ENCODE peak calls at places on chromosomes 6 and 20, in four cellular contexts. A is transverse colon, J is Panc1, T is HepG2. W is an unnamed sample.

GRCh38 chr20:6041808-6042265 is 12.0 kb downstream of the LRRN4 start:
- DNase-seq in A (no peak), J (no peak), T (no peak), W (no peak)

GRCh38 chr6:137086031-137086430 is 41.3 kb upstream of the IL20RA start:
- DNase-seq in A (no peak), J (no peak), T (no peak), W (no peak)

GRCh38 chr6:49522710-49523593 is 23.2 kb downstream of the GLYATL3 start:
- DNase-seq in A (peak; percentile 15), J (no peak), T (peak; percentile 99), W (no peak)

GRCh38 chr6:79724816-79725215 is 93.7 kb downstream of the SH3BGRL2 start:
- DNase-seq in A (no peak), J (no peak), T (no peak), W (no peak)

GRCh38 chr6:133973109-133973971 is 20.3 kb downstream of the TBPL1 start:
- DNase-seq in A (no peak), J (no peak), T (peak; percentile 58), W (no peak)

GRCh38 chr6:3137057-3137777 is 18.7 kb downstream of the BPHL start:
- DNase-seq in A (no peak), J (no peak), T (no peak), W (no peak)

GRCh38 chr6:4370066-4370465 is 234.7 kb upstream of the ECI2 start:
- DNase-seq in A (no peak), J (no peak), T (no peak), W (no peak)

GRCh38 chr20:60968853-60969720 is 283.0 kb upstream of the CDH4 start:
- DNase-seq in A (no peak), J (no peak), T (no peak), W (no peak)

GRCh38 chr20:58864346-58864745 is 11.8 kb downstream of the GNAS start:
- DNase-seq in A (no peak), J (no peak), T (no peak), W (no peak)

GRCh38 chr6:14549871-14550270 is 432.3 kb downstream of the CD83 start:
- DNase-seq in A (no peak), J (no peak), T (no peak), W (no peak)

GRCh38 chr6:148317739-148318138 is 24.9 kb upstream of the SASH1 start:
- DNase-seq in A (no peak), J (no peak), T (no peak), W (no peak)

GRCh38 chr6:161963634-161964244 is 689.9 kb upstream of the AGPAT4 start:
- DNase-seq in A (no peak), J (no peak), T (no peak), W (no peak)

GRCh38 chr20:38227578-38228360 is 32.8 kb downstream of the KIAA1755 start:
- DNase-seq in A (no peak), J (no peak), T (no peak), W (no peak)

GRCh38 chr20:57076202-57076651 is 190.2 kb downstream of the BMP7 start:
- DNase-seq in A (no peak), J (no peak), T (peak; percentile 31), W (no peak)

GRCh38 chr6:112595841-112596240 is 248.7 kb downstream of the RFPL4B start:
- DNase-seq in A (no peak), J (no peak), T (no peak), W (no peak)

GRCh38 chr6:18327621-18328548 is 59.3 kb upstream of the RNF144B start:
- DNase-seq in A (peak; percentile 40), J (no peak), T (no peak), W (peak; percentile 39)

GRCh38 chr20:3420211-3420707 is 12.8 kb upstream of the DNAAF9 start:
- DNase-seq in A (peak; percentile 35), J (no peak), T (no peak), W (no peak)

GRCh38 chr20:19915111-19915798 is 101.9 kb upstream of the NAA20 start:
- DNase-seq in A (no peak), J (no peak), T (no peak), W (no peak)

GRCh38 chr6:34664270-34664971 is 32.1 kb downstream of the ILRUN start:
- DNase-seq in A (no peak), J (no peak), T (peak; percentile 48), W (no peak)

GRCh38 chr6:126110494-126111270 is 124.3 kb downstream of the TRMT11 start:
- DNase-seq in A (no peak), J (no peak), T (no peak), W (no peak)

GRCh38 chr6:15194453-15194852 is 51.4 kb upstream of the JARID2 start:
- DNase-seq in A (no peak), J (no peak), T (no peak), W (no peak)

GRCh38 chr20:6053776-6054688 is at the start of gene LRRN4:
- DNase-seq in A (no peak), J (no peak), T (peak; percentile 34), W (peak; percentile 48)

GRCh38 chr6:36928547-36928918 is 26.0 kb upstream of the PI16 start:
- DNase-seq in A (peak; percentile 40), J (no peak), T (no peak), W (no peak)

GRCh38 chr6:147397306-147397705 is 111.2 kb upstream of the SAMD5 start:
- DNase-seq in A (no peak), J (no peak), T (no peak), W (no peak)

GRCh38 chr20:44745560-44746366 is at the start of gene KCNK15:
- DNase-seq in A (peak; percentile 34), J (no peak), T (no peak), W (peak; percentile 62)

GRCh38 chr6:12436224-12436623 is 146.1 kb downstream of the EDN1 start:
- DNase-seq in A (no peak), J (no peak), T (no peak), W (no peak)

GRCh38 chr6:17600527-17601388 is 656 bp downstream of the FAM8A1 start:
- DNase-seq in A (peak; percentile 47), J (no peak), T (peak; percentile 24), W (peak; percentile 47)

GRCh38 chr20:31565699-31566331 is 39.3 kb upstream of the ID1 start:
- DNase-seq in A (peak; percentile 27), J (no peak), T (no peak), W (no peak)

GRCh38 chr6:15335916-15336315 is 90.0 kb downstream of the JARID2 start:
- DNase-seq in A (no peak), J (no peak), T (no peak), W (no peak)

GRCh38 chr6:143301204-143301603 is 149.3 kb downstream of the ADAT2 start:
- DNase-seq in A (no peak), J (no peak), T (no peak), W (no peak)

GRCh38 chr6:3825331-3825831 is 23.8 kb upstream of the FAM50B start:
- DNase-seq in A (no peak), J (no peak), T (peak; percentile 77), W (peak; percentile 49)

GRCh38 chr6:113073611-113074191 is 726.6 kb downstream of the RFPL4B start:
- DNase-seq in A (no peak), J (no peak), T (no peak), W (no peak)

GRCh38 chr6:101226677-101227135 is 166.8 kb upstream of the GRIK2 start:
- DNase-seq in A (no peak), J (no peak), T (peak; percentile 20), W (no peak)

GRCh38 chr20:54044156-54044555 is 26.2 kb downstream of the BCAS1 start:
- DNase-seq in A (no peak), J (no peak), T (no peak), W (no peak)

GRCh38 chr20:49602370-49603208 is 34.7 kb upstream of the PTGIS start:
- DNase-seq in A (no peak), J (no peak), T (no peak), W (no peak)

GRCh38 chr6:154399097-154399496 is 42.5 kb upstream of the IPCEF1 start:
- DNase-seq in A (no peak), J (no peak), T (no peak), W (no peak)

GRCh38 chr20:4949833-4950178 is 51.5 kb downstream of the SLC23A2 start:
- DNase-seq in A (no peak), J (peak; percentile 33), T (peak; percentile 30), W (no peak)
- TF ChIP-seq POLR2AphosphoS5 in A (no peak), J (no peak), T (no peak), W (no peak)

DNA sequence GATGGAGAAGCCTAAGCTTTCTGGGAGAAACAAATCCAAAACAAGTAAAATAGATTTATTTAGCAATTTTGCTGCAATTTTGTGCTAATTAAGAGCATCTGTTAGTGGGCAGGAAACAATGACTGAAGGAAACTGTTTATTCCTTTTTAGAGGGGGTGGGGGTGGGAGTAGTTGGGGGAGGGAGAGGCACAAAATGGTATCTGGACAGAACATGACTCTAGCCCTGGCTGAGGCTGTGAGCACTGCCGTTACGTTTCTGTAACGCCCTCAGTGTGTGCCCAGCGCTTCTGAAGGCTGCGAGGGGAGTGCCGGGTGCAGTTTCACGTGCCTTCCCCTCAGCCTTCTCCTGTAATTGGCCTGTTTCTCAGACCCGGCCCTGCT is 28.8 kb downstream of the METTL24 start:
- DNase-seq in A (no peak), J (no peak), T (no peak), W (no peak)
- H3K4me3 ChIP-seq in A (peak overlapping the region; percentile 34), J (peak overlapping the region; percentile 19), T (peak overlapping the region; percentile 69), W (peak overlapping the region; percentile 33)

DNA sequence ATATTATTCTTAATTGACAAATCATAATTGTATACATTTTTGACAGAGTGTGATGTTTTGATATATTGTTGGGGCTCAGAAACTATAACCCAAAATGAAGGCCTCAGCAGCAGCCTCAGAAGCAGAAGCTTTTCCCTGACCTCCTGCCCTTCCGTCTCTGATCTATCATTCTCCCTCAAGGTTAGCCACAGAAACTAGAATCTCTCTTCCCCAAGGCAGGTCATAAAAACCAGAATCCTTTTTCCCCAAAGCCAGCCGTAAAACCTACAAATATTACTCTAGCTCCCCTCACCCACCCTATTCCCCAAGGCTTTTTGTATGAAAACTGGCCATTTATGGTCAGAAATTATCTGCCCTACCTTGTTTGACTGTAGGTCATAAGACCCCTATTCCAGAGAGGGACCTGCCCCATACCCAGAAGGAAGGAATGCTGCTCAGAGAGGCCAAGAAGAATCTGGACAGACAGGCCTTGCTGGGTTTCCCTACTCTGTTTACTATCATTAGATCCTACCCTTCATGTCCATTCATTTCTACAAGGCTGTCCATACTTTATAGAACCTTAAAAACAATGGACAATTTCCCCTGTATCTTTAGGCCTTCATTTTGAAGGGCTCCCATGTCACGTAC is 14.5 kb downstream of the OR2B2 start:
- DNase-seq in A (no peak), J (no peak), T (no peak), W (no peak)
- TF ChIP-seq POLR2AphosphoS5 in A (no peak), J (no peak), T (no peak), W (no peak)

GRCh38 chr6:39961178-39961577 is 26.9 kb upstream of the MOCS1 start:
- DNase-seq in A (no peak), J (no peak), T (no peak), W (no peak)

GRCh38 chr6:39962831-39963230 is 28.6 kb upstream of the MOCS1 start:
- DNase-seq in A (no peak), J (no peak), T (no peak), W (no peak)

GRCh38 chr6:39964094-39964493 is 29.8 kb upstream of the MOCS1 start:
- DNase-seq in A (no peak), J (no peak), T (no peak), W (no peak)

GRCh38 chr6:39964530-39964929 is 30.3 kb upstream of the MOCS1 start:
- DNase-seq in A (no peak), J (no peak), T (no peak), W (no peak)

GRCh38 chr6:39965716-39966115 is 31.5 kb upstream of the MOCS1 start:
- DNase-seq in A (no peak), J (no peak), T (no peak), W (no peak)
- H3K4me3 ChIP-seq in A (no peak overlapping the region), J (no peak overlapping the region), T (no peak overlapping the region), W (no peak overlapping the region)

GRCh38 chr6:22622390-22622789 is 53.0 kb downstream of the HDGFL1 start:
- DNase-seq in A (no peak), J (no peak), T (no peak), W (no peak)
- TF ChIP-seq POLR2AphosphoS5 in A (no peak), J (no peak), T (no peak), W (no peak)

W was measured in stomach.